ENCODE peak calls at places on chromosomes 7 and 10, in seven cellular contexts. O, I, P, F, C, M and V are unnamed samples.

GRCh38 chr7:69775231-69775771 is 177.0 kb downstream of the AUTS2 start:
- DNase-seq in O (no peak), I (peak), P (no peak), F (no peak), C (no peak), M (peak), V (no peak)

GRCh38 chr7:1966631-1967200 is 266.0 kb downstream of the MAD1L1 start:
- DNase-seq in O (no peak), I (no peak), P (no peak), F (no peak), C (no peak), M (no peak), V (no peak)

GRCh38 chr7:156791241-156791640 is 101.7 kb downstream of the LMBR1 start:
- DNase-seq in O (no peak), I (no peak), P (no peak), F (no peak), C (no peak), M (no peak), V (no peak)

GRCh38 chr7:69860486-69860885 is 262.2 kb downstream of the AUTS2 start:
- DNase-seq in O (no peak), I (no peak), P (no peak), F (no peak), C (no peak), M (no peak), V (no peak)

GRCh38 chr7:124088590-124088989 is 55.7 kb upstream of the TMEM229A start:
- DNase-seq in O (no peak), I (no peak), P (no peak), F (no peak), C (no peak), M (no peak), V (no peak)

GRCh38 chr10:132144086-132144485 is 42.7 kb upstream of the DPYSL4 start:
- DNase-seq in O (no peak), I (no peak), P (no peak), F (no peak), C (no peak), M (no peak), V (no peak)

GRCh38 chr7:45074738-45075644 is 13.8 kb downstream of the NACAD start:
- DNase-seq in O (no peak), I (no peak), P (no peak), F (no peak), C (no peak), M (no peak), V (no peak)

GRCh38 chr7:29563590-29564454 is at the start of gene PRR15:
- DNase-seq in O (no peak), I (peak), P (no peak), F (peak), C (no peak), M (no peak), V (no peak)

GRCh38 chr10:98150544-98150943 is 16.1 kb downstream of the R3HCC1L start:
- DNase-seq in O (no peak), I (no peak), P (no peak), F (peak), C (no peak), M (no peak), V (no peak)

GRCh38 chr7:74512762-74513161 is 59.1 kb downstream of the GTF2IRD1 start:
- DNase-seq in O (no peak), I (no peak), P (no peak), F (no peak), C (no peak), M (no peak), V (no peak)

GRCh38 chr10:81688459-81688858 is 186.5 kb upstream of the NRG3 start:
- DNase-seq in O (no peak), I (no peak), P (no peak), F (no peak), C (no peak), M (no peak), V (no peak)

GRCh38 chr7:100267648-100268047 is 39.9 kb upstream of the SPDYE3 start:
- DNase-seq in O (no peak), I (no peak), P (no peak), F (no peak), C (no peak), M (no peak), V (no peak)

GRCh38 chr7:30752484-30752883 is 549 bp downstream of the INMT start:
- DNase-seq in O (no peak), I (no peak), P (no peak), F (no peak), C (no peak), M (no peak), V (no peak)

GRCh38 chr7:155961241-155962190 is 149.3 kb upstream of the SHH start:
- DNase-seq in O (no peak), I (peak), P (no peak), F (peak), C (no peak), M (no peak), V (no peak)

GRCh38 chr7:105139381-105139780 is 125.4 kb downstream of the KMT2E start:
- DNase-seq in O (no peak), I (no peak), P (no peak), F (no peak), C (no peak), M (no peak), V (no peak)

GRCh38 chr10:26157734-26158133 is 58.8 kb upstream of the GAD2 start:
- DNase-seq in O (no peak), I (no peak), P (no peak), F (no peak), C (no peak), M (no peak), V (no peak)
- TF ChIP-seq CTCF in O (no peak), I (no peak), P (no peak), F (peak), C (no peak), M (no peak), V (peak)

GRCh38 chr10:66586073-66586472 is 339.8 kb upstream of the LRRTM3 start:
- DNase-seq in O (no peak), I (peak), P (no peak), F (no peak), C (no peak), M (no peak), V (no peak)
- TF ChIP-seq CTCF in O (no peak), I (peak), P (no peak), F (peak), C (no peak), M (no peak), V (peak)

GRCh38 chr7:7349156-7349555 is 166.8 kb downstream of the C1GALT1 start:
- DNase-seq in O (no peak), I (no peak), P (no peak), F (no peak), C (no peak), M (no peak), V (no peak)

GRCh38 chr7:7354674-7355073 is 172.3 kb downstream of the C1GALT1 start:
- DNase-seq in O (no peak), I (no peak), P (no peak), F (no peak), C (no peak), M (no peak), V (no peak)

GRCh38 chr7:7351156-7351555 is 168.8 kb downstream of the C1GALT1 start:
- DNase-seq in O (no peak), I (no peak), P (no peak), F (no peak), C (no peak), M (no peak), V (no peak)

GRCh38 chr7:7351832-7352231 is 169.5 kb downstream of the C1GALT1 start:
- DNase-seq in O (no peak), I (no peak), P (no peak), F (no peak), C (no peak), M (no peak), V (no peak)

GRCh38 chr7:7352845-7353244 is 170.5 kb downstream of the C1GALT1 start:
- DNase-seq in O (no peak), I (no peak), P (no peak), F (peak), C (no peak), M (no peak), V (no peak)
- TF ChIP-seq CTCF in O (no peak), I (no peak), P (no peak), F (peak), C (no peak), M (no peak), V (no peak)

DNA sequence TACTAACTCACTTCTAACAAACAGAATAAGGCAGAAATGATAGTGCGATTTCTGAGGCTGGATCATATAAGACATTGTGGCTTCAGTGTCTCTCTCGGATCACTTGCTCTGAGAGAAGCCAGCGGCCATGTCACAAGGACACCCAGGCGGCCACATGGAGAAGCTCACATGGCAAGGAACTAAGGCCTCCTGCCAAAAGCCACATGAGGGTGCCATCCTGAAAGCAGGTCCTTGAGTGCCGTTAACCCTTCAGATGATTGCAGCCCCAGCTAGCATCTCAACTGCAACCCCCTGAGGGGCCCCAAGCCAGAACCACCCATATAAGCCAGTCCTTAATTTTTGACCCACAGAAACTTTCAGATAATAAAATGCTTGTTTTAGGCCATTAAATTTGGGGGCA is 6.9 kb upstream of the VDAC2 start:
- DNase-seq in O (no peak), I (no peak), P (no peak), F (no peak), C (peak), M (no peak), V (no peak)
- TF ChIP-seq CTCF in O (no peak), I (no peak), P (no peak), F (no peak), C (no peak), M (no peak), V (no peak)